ENCODE peak calls at places on chromosomes 6 and 20, in ten cellular contexts. One of them, this sample, is unnamed.

GRCh38 chr6:7960141-7960540 is 49.6 kb upstream of the TXNDC5 start:
- DNase-seq in endothelial cell of umbilical vein: peak; percentile 72
- DNase-seq in psoas muscle: no peak
- DNase-seq in fibroblast of pulmonary artery: no peak
- DNase-seq in B cell: no peak
- DNase-seq in endothelial cell: no peak
- DNase-seq in heart left ventricle: no peak
- DNase-seq in pancreas: no peak
- DNase-seq in PC-3: no peak
- DNase-seq in fibroblast of lung: no peak
- DNase-seq in this sample: no peak

GRCh38 chr20:10802201-10802600 is 128.4 kb upstream of the JAG1 start:
- DNase-seq in endothelial cell of umbilical vein: no peak
- DNase-seq in psoas muscle: no peak
- DNase-seq in fibroblast of pulmonary artery: peak; percentile 29
- DNase-seq in B cell: no peak
- DNase-seq in endothelial cell: no peak
- DNase-seq in heart left ventricle: no peak
- DNase-seq in pancreas: no peak
- DNase-seq in PC-3: no peak
- DNase-seq in fibroblast of lung: peak; percentile 74
- DNase-seq in this sample: no peak

GRCh38 chr6:14713008-14713452 is 532.8 kb upstream of the JARID2 start:
- DNase-seq in endothelial cell of umbilical vein: no peak
- DNase-seq in psoas muscle: peak; percentile 65
- DNase-seq in fibroblast of pulmonary artery: peak; percentile 80
- DNase-seq in B cell: no peak
- DNase-seq in endothelial cell: no peak
- DNase-seq in heart left ventricle: peak; percentile 65
- DNase-seq in pancreas: no peak
- DNase-seq in PC-3: peak; percentile 81
- DNase-seq in fibroblast of lung: peak; percentile 81
- DNase-seq in this sample: no peak

GRCh38 chr6:159151266-159151855 is 17.8 kb upstream of the FNDC1 start:
- DNase-seq in endothelial cell of umbilical vein: peak; percentile 61
- DNase-seq in psoas muscle: peak; percentile 41
- DNase-seq in fibroblast of pulmonary artery: peak; percentile 71
- DNase-seq in B cell: peak; percentile 78
- DNase-seq in endothelial cell: peak; percentile 71
- DNase-seq in heart left ventricle: no peak
- DNase-seq in pancreas: no peak
- DNase-seq in PC-3: peak; percentile 66
- DNase-seq in fibroblast of lung: peak; percentile 39
- DNase-seq in this sample: no peak

GRCh38 chr20:44644384-44645131 is 6.9 kb downstream of the ADA start:
- DNase-seq in endothelial cell of umbilical vein: no peak
- DNase-seq in psoas muscle: no peak
- DNase-seq in fibroblast of pulmonary artery: no peak
- DNase-seq in B cell: peak; percentile 33
- DNase-seq in endothelial cell: no peak
- DNase-seq in heart left ventricle: no peak
- DNase-seq in pancreas: no peak
- DNase-seq in PC-3: no peak
- DNase-seq in fibroblast of lung: no peak
- DNase-seq in this sample: no peak

GRCh38 chr6:20542927-20543602 is 8.8 kb downstream of the CDKAL1 start:
- DNase-seq in endothelial cell of umbilical vein: peak; percentile 90
- DNase-seq in psoas muscle: no peak
- DNase-seq in fibroblast of pulmonary artery: peak; percentile 95
- DNase-seq in B cell: no peak
- DNase-seq in endothelial cell: no peak
- DNase-seq in heart left ventricle: no peak
- DNase-seq in pancreas: no peak
- DNase-seq in PC-3: peak; percentile 99
- DNase-seq in fibroblast of lung: peak; percentile 85
- DNase-seq in this sample: no peak

GRCh38 chr6:139253656-139254055 is 38.1 kb downstream of the TXLNB start:
- DNase-seq in endothelial cell of umbilical vein: no peak
- DNase-seq in psoas muscle: no peak
- DNase-seq in fibroblast of pulmonary artery: peak; percentile 67
- DNase-seq in B cell: no peak
- DNase-seq in endothelial cell: no peak
- DNase-seq in heart left ventricle: no peak
- DNase-seq in pancreas: no peak
- DNase-seq in PC-3: no peak
- DNase-seq in fibroblast of lung: peak; percentile 31
- DNase-seq in this sample: no peak

GRCh38 chr20:63158845-63159244 is 57.1 kb downstream of the YTHDF1 start:
- DNase-seq in endothelial cell of umbilical vein: no peak
- DNase-seq in psoas muscle: peak; percentile 0
- DNase-seq in fibroblast of pulmonary artery: no peak
- DNase-seq in B cell: no peak
- DNase-seq in endothelial cell: no peak
- DNase-seq in heart left ventricle: no peak
- DNase-seq in pancreas: no peak
- DNase-seq in PC-3: no peak
- DNase-seq in fibroblast of lung: no peak
- DNase-seq in this sample: no peak

GRCh38 chr6:37845026-37845911 is 25.7 kb downstream of the ZFAND3 start:
- DNase-seq in endothelial cell of umbilical vein: no peak
- DNase-seq in psoas muscle: no peak
- DNase-seq in fibroblast of pulmonary artery: no peak
- DNase-seq in B cell: no peak
- DNase-seq in endothelial cell: no peak
- DNase-seq in heart left ventricle: no peak
- DNase-seq in pancreas: no peak
- DNase-seq in PC-3: no peak
- DNase-seq in fibroblast of lung: no peak
- DNase-seq in this sample: no peak

GRCh38 chr20:41011551-41012067 is 17.0 kb upstream of the TOP1 start:
- DNase-seq in endothelial cell of umbilical vein: no peak
- DNase-seq in psoas muscle: no peak
- DNase-seq in fibroblast of pulmonary artery: no peak
- DNase-seq in B cell: peak; percentile 83
- DNase-seq in endothelial cell: no peak
- DNase-seq in heart left ventricle: no peak
- DNase-seq in pancreas: no peak
- DNase-seq in PC-3: no peak
- DNase-seq in fibroblast of lung: no peak
- DNase-seq in this sample: no peak

GRCh38 chr6:134464690-134465411 is 146.9 kb upstream of the SGK1 start:
- DNase-seq in endothelial cell of umbilical vein: no peak
- DNase-seq in psoas muscle: peak; percentile 42
- DNase-seq in fibroblast of pulmonary artery: peak; percentile 59
- DNase-seq in B cell: no peak
- DNase-seq in endothelial cell: no peak
- DNase-seq in heart left ventricle: no peak
- DNase-seq in pancreas: no peak
- DNase-seq in PC-3: no peak
- DNase-seq in fibroblast of lung: peak; percentile 97
- DNase-seq in this sample: no peak

GRCh38 chr6:112251170-112251945 is 3.0 kb downstream of the LAMA4 start:
- DNase-seq in endothelial cell of umbilical vein: peak; percentile 81
- DNase-seq in psoas muscle: peak; percentile 59
- DNase-seq in fibroblast of pulmonary artery: peak; percentile 83
- DNase-seq in B cell: no peak
- DNase-seq in endothelial cell: no peak
- DNase-seq in heart left ventricle: peak; percentile 64
- DNase-seq in pancreas: no peak
- DNase-seq in PC-3: no peak
- DNase-seq in fibroblast of lung: peak; percentile 86
- DNase-seq in this sample: no peak

GRCh38 chr6:43256670-43257664 is 13.7 kb downstream of the TTBK1 start:
- DNase-seq in endothelial cell of umbilical vein: no peak
- DNase-seq in psoas muscle: no peak
- DNase-seq in fibroblast of pulmonary artery: no peak
- DNase-seq in B cell: no peak
- DNase-seq in endothelial cell: no peak
- DNase-seq in heart left ventricle: no peak
- DNase-seq in pancreas: no peak
- DNase-seq in PC-3: no peak
- DNase-seq in fibroblast of lung: no peak
- DNase-seq in this sample: no peak

GRCh38 chr20:38748863-38749153 is 548 bp downstream of the ACTR5 start:
- DNase-seq in endothelial cell of umbilical vein: no peak
- DNase-seq in psoas muscle: no peak
- DNase-seq in fibroblast of pulmonary artery: no peak
- DNase-seq in B cell: no peak
- DNase-seq in endothelial cell: no peak
- DNase-seq in heart left ventricle: no peak
- DNase-seq in pancreas: no peak
- DNase-seq in PC-3: peak; percentile 61
- DNase-seq in fibroblast of lung: no peak
- DNase-seq in this sample: no peak

GRCh38 chr6:84227044-84227433 is 404 bp downstream of the CEP162 start:
- DNase-seq in endothelial cell of umbilical vein: peak; percentile 18
- DNase-seq in psoas muscle: no peak
- DNase-seq in fibroblast of pulmonary artery: peak; percentile 1
- DNase-seq in B cell: no peak
- DNase-seq in endothelial cell: no peak
- DNase-seq in heart left ventricle: no peak
- DNase-seq in pancreas: no peak
- DNase-seq in PC-3: no peak
- DNase-seq in fibroblast of lung: no peak
- DNase-seq in this sample: no peak

DNA sequence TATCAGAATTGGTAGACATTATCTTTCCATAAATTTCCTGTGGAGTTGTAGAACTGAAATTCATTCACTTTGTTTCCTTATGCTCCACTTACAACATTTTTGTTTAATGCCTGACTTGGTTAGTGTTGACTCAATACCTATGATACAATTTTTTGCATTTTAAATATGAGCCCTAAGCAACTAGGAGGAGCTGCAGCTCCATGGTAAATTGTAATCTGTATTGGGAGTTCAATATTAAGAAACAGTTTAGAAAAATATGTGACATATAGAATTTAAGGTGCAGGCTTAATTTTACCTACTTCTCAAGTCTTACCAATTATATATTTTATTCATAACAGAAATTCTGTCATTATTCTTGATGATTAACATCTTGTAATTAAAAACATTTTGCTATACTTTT is 868.3 kb downstream of the EYS start:
- DNase-seq in endothelial cell of umbilical vein: peak; percentile 64
- DNase-seq in psoas muscle: no peak
- DNase-seq in fibroblast of pulmonary artery: peak; percentile 30
- DNase-seq in B cell: no peak
- DNase-seq in endothelial cell: no peak
- DNase-seq in heart left ventricle: no peak
- DNase-seq in pancreas: no peak
- DNase-seq in PC-3: peak; percentile 25
- DNase-seq in fibroblast of lung: no peak
- DNase-seq in this sample: no peak
- TF ChIP-seq CTCF in endothelial cell of umbilical vein: no peak
- TF ChIP-seq CTCF in psoas muscle: no peak
- TF ChIP-seq CTCF in fibroblast of pulmonary artery: peak; percentile 15
- TF ChIP-seq CTCF in B cell: no peak
- TF ChIP-seq CTCF in endothelial cell: no peak
- TF ChIP-seq CTCF in heart left ventricle: no peak
- TF ChIP-seq CTCF in pancreas: no peak
- TF ChIP-seq CTCF in PC-3: no peak
- TF ChIP-seq CTCF in fibroblast of lung: no peak
- TF ChIP-seq CTCF in this sample: no peak

GRCh38 chr6:31083742-31084354 is 28.5 kb downstream of the C6orf15 start:
- DNase-seq in endothelial cell of umbilical vein: peak; percentile 34
- DNase-seq in psoas muscle: peak; percentile 18
- DNase-seq in fibroblast of pulmonary artery: peak; percentile 72
- DNase-seq in B cell: peak; percentile 48
- DNase-seq in endothelial cell: peak; percentile 64
- DNase-seq in heart left ventricle: peak; percentile 57
- DNase-seq in pancreas: no peak
- DNase-seq in PC-3: no peak
- DNase-seq in fibroblast of lung: peak; percentile 78
- DNase-seq in this sample: no peak
- TF ChIP-seq CTCF in endothelial cell of umbilical vein: peak; percentile 34
- TF ChIP-seq CTCF in psoas muscle: peak; percentile 35
- TF ChIP-seq CTCF in fibroblast of pulmonary artery: peak; percentile 50
- TF ChIP-seq CTCF in B cell: peak; percentile 53
- TF ChIP-seq CTCF in endothelial cell: peak; percentile 46
- TF ChIP-seq CTCF in heart left ventricle: peak; percentile 48
- TF ChIP-seq CTCF in pancreas: no peak
- TF ChIP-seq CTCF in PC-3: peak; percentile 42
- TF ChIP-seq CTCF in fibroblast of lung: peak; percentile 22
- TF ChIP-seq CTCF in this sample: no peak

DNA sequence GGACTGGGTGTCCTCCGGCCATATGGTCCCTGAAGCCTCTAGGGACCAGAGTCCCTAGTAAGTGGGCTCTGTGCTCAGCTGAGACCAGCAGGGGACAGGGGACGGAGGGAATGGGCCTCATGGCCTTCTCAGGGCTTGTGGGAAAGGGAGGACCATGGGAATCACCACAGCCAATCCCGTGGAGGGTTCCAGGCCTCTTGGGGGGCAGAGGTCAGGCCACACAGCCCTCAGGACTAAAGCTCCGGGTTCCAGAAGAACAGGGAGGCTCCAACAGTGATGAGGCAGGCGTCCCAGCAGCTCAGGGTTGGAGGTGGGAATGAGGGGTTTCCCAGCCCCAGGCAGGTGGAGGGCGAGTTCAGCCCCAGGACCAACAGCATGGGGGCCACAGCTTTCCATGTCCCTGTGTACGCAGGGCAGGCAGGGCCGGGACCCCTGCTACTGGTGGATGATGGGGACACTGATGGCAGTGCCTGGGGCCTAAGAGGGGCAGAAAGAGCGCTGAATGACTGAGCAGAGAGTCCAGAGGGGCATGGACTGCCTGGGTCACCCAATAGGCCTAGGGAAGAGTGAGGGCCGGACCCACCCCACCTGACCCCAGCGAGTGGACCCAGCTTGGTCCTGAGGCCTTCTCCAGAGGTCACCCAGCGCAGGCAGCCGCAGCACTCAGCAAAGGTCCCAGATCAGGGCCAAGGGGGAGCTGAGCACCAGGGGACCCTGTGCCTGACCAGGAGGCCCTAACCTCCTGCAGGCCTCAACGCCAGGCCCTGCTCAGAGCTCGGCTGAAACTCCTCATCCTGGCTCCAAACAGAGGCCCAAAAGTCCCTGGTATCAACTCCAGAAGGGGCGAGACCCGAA is 8.8 kb downstream of the MYL9 start:
- DNase-seq in endothelial cell of umbilical vein: no peak
- DNase-seq in psoas muscle: peak; percentile 24
- DNase-seq in fibroblast of pulmonary artery: no peak
- DNase-seq in B cell: no peak
- DNase-seq in endothelial cell: no peak
- DNase-seq in heart left ventricle: peak; percentile 65
- DNase-seq in pancreas: no peak
- DNase-seq in PC-3: no peak
- DNase-seq in fibroblast of lung: no peak
- DNase-seq in this sample: no peak
- TF ChIP-seq CTCF in endothelial cell of umbilical vein: no peak
- TF ChIP-seq CTCF in psoas muscle: no peak
- TF ChIP-seq CTCF in fibroblast of pulmonary artery: no peak
- TF ChIP-seq CTCF in B cell: no peak
- TF ChIP-seq CTCF in endothelial cell: no peak
- TF ChIP-seq CTCF in heart left ventricle: no peak
- TF ChIP-seq CTCF in pancreas: no peak
- TF ChIP-seq CTCF in PC-3: no peak
- TF ChIP-seq CTCF in fibroblast of lung: no peak
- TF ChIP-seq CTCF in this sample: no peak

DNA sequence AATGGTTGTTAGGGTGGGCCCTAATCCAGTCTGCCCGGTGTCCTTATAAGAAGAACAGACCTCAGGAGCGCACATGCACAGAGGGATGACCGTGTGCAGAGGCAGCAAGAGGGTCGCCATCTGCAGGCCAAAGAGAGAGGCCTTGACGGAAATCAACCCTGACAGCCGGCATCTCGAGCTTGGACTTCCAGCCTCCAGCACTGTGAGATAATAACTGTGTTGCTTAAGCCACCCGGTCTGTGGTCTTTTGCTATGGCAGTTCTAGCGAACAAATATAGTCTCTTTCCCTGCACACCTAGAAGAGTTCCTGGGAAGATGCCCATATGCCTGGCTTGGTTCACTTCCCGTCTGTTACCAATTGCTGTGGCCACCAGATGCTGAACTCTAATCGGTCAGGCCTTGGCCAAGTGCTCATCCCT is 35.3 kb upstream of the PTGIS start:
- DNase-seq in endothelial cell of umbilical vein: peak; percentile 39
- DNase-seq in psoas muscle: peak; percentile 38
- DNase-seq in fibroblast of pulmonary artery: peak; percentile 72
- DNase-seq in B cell: no peak
- DNase-seq in endothelial cell: peak; percentile 44
- DNase-seq in heart left ventricle: no peak
- DNase-seq in pancreas: no peak
- DNase-seq in PC-3: peak; percentile 43
- DNase-seq in fibroblast of lung: peak; percentile 56
- DNase-seq in this sample: no peak
- TF ChIP-seq CTCF in endothelial cell of umbilical vein: peak; percentile 61
- TF ChIP-seq CTCF in psoas muscle: peak; percentile 15
- TF ChIP-seq CTCF in fibroblast of pulmonary artery: peak; percentile 55
- TF ChIP-seq CTCF in B cell: no peak
- TF ChIP-seq CTCF in endothelial cell: peak; percentile 11
- TF ChIP-seq CTCF in heart left ventricle: no peak
- TF ChIP-seq CTCF in pancreas: no peak
- TF ChIP-seq CTCF in PC-3: peak; percentile 68
- TF ChIP-seq CTCF in fibroblast of lung: peak; percentile 22
- TF ChIP-seq CTCF in this sample: no peak

This sample was measured in omental fat pad.